ENCODE peak calls at places on chromosome 15, in nine cellular contexts. O is Caco-2; R is CD8-positive, alpha-beta T cell; Y is brain microvascular endothelial cell; P is A549; J is dorsolateral prefrontal cortex; V is tibial artery; W is OCI-LY7; F is GM06990. U is an unnamed sample.

GRCh38 chr15:28959326-28959725 is 73.6 kb downstream of the APBA2 start:
- DNase-seq in O (no peak), R (no peak), Y (no peak), P (no peak), J (no peak), V (no peak), W (no peak), F (no peak), U (no peak)

GRCh38 chr15:25136119-25136518 is 181.3 kb downstream of the SNRPN start:
- DNase-seq in O (no peak), R (no peak), Y (peak), P (peak), J (no peak), V (no peak), W (peak), F (no peak), U (peak)

GRCh38 chr15:23890218-23890617 is 203.1 kb upstream of the NDN start:
- DNase-seq in O (no peak), R (no peak), Y (no peak), P (no peak), J (no peak), V (no peak), W (no peak), F (no peak), U (no peak)

GRCh38 chr15:85805392-85805791 is 10.7 kb upstream of the KLHL25 start:
- DNase-seq in O (no peak), R (no peak), Y (no peak), P (no peak), J (no peak), V (no peak), W (no peak), F (no peak), U (no peak)

GRCh38 chr15:71362987-71363968 is 248.0 kb downstream of the THSD4 start:
- DNase-seq in O (no peak), R (no peak), Y (no peak), P (no peak), J (no peak), V (no peak), W (no peak), F (no peak), U (no peak)

GRCh38 chr15:77457619-77458265 is 37.1 kb downstream of the HMG20A start:
- DNase-seq in O (no peak), R (no peak), Y (peak), P (no peak), J (no peak), V (no peak), W (peak), F (no peak), U (peak)

GRCh38 chr15:93861413-93861812 is 369.9 kb upstream of the MCTP2 start:
- DNase-seq in O (no peak), R (no peak), Y (peak), P (no peak), J (no peak), V (no peak), W (no peak), F (no peak), U (peak)

GRCh38 chr15:66701422-66702034 is 508 bp upstream of the SMAD6 start:
- DNase-seq in O (peak), R (peak), Y (peak), P (peak), J (no peak), V (peak), W (no peak), F (peak), U (no peak)

GRCh38 chr15:40346579-40347558 is 4.0 kb upstream of the PHGR1 start:
- DNase-seq in O (peak), R (no peak), Y (no peak), P (no peak), J (no peak), V (no peak), W (no peak), F (no peak), U (no peak)

GRCh38 chr15:66891776-66892175 is 173.6 kb upstream of the SMAD3 start:
- DNase-seq in O (no peak), R (no peak), Y (no peak), P (no peak), J (no peak), V (no peak), W (no peak), F (no peak), U (no peak)

GRCh38 chr15:72934006-72934405 is 118.3 kb upstream of the NEO1 start:
- DNase-seq in O (no peak), R (no peak), Y (no peak), P (no peak), J (no peak), V (no peak), W (no peak), F (no peak), U (no peak)

GRCh38 chr15:54979949-54980348 is 216.8 kb downstream of the RSL24D1 start:
- DNase-seq in O (no peak), R (no peak), Y (no peak), P (no peak), J (no peak), V (no peak), W (no peak), F (no peak), U (no peak)

GRCh38 chr15:59298255-59298856 is 74.3 kb downstream of the MYO1E start:
- DNase-seq in O (no peak), R (no peak), Y (no peak), P (no peak), J (no peak), V (no peak), W (no peak), F (peak), U (no peak)

GRCh38 chr15:97904196-97904572 is 56.3 kb upstream of the ARRDC4 start:
- DNase-seq in O (peak), R (no peak), Y (peak), P (peak), J (peak), V (peak), W (peak), F (no peak), U (peak)

GRCh38 chr15:69538381-69538780 is 85.8 kb downstream of the RPLP1 start:
- DNase-seq in O (no peak), R (no peak), Y (no peak), P (no peak), J (no peak), V (no peak), W (no peak), F (no peak), U (no peak)

GRCh38 chr15:31474059-31474868 is 147.6 kb downstream of the KLF13 start:
- DNase-seq in O (no peak), R (no peak), Y (no peak), P (no peak), J (no peak), V (no peak), W (no peak), F (no peak), U (no peak)

GRCh38 chr15:88255496-88256171 is 905 bp downstream of the NTRK3 start:
- DNase-seq in O (no peak), R (no peak), Y (peak), P (peak), J (peak), V (peak), W (no peak), F (no peak), U (peak)

GRCh38 chr15:50425219-50425618 is 1.0 kb downstream of the USP8 start:
- DNase-seq in O (no peak), R (no peak), Y (no peak), P (no peak), J (no peak), V (no peak), W (no peak), F (no peak), U (peak)

GRCh38 chr15:76309561-76310330 is 1.5 kb downstream of the ETFA start:
- DNase-seq in O (no peak), R (no peak), Y (no peak), P (no peak), J (no peak), V (no peak), W (no peak), F (no peak), U (peak)
- H3K4me3 ChIP-seq in O (peak), R (peak), Y (peak), P (peak), J (no peak), V (peak), W (peak), F (peak), U (peak)

GRCh38 chr15:90214553-90215205 is 13.5 kb downstream of the SEMA4B start:
- DNase-seq in O (no peak), R (no peak), Y (no peak), P (peak), J (no peak), V (no peak), W (no peak), F (no peak), U (no peak)
- TF ChIP-seq CTCF in O (peak), R (no peak), Y (peak), P (peak), J (no peak), V (no peak), W (no peak), F (peak), U (peak)

GRCh38 chr15:79680721-79681120 is 216.1 kb downstream of the MTHFS start:
- DNase-seq in O (no peak), R (no peak), Y (peak), P (peak), J (no peak), V (no peak), W (no peak), F (no peak), U (peak)

GRCh38 chr15:79682285-79682684 is 214.5 kb downstream of the MTHFS start:
- DNase-seq in O (no peak), R (no peak), Y (peak), P (peak), J (no peak), V (no peak), W (no peak), F (no peak), U (peak)

GRCh38 chr15:79678032-79678701 is 218.6 kb downstream of the MTHFS start:
- DNase-seq in O (no peak), R (no peak), Y (no peak), P (no peak), J (no peak), V (no peak), W (no peak), F (no peak), U (no peak)

GRCh38 chr15:79682851-79683288 is 213.9 kb downstream of the MTHFS start:
- DNase-seq in O (no peak), R (no peak), Y (peak), P (peak), J (no peak), V (no peak), W (no peak), F (no peak), U (peak)
- H3K4me3 ChIP-seq in O (no peak), R (no peak), Y (peak), P (peak), J (no peak), V (no peak), W (no peak), F (no peak), U (no peak)

GRCh38 chr15:74937602-74938371 is at the start of gene COX5A:
- DNase-seq in O (peak), R (peak), Y (peak), P (peak), J (peak), V (peak), W (peak), F (peak), U (peak)
- TF ChIP-seq CTCF in O (no peak), R (no peak), Y (no peak), P (no peak), J (peak), V (peak), W (no peak), F (no peak), U (no peak)

GRCh38 chr15:74132681-74133070 is 2.3 kb downstream of the ISLR2 start:
- DNase-seq in O (no peak), R (no peak), Y (no peak), P (no peak), J (no peak), V (no peak), W (no peak), F (peak), U (no peak)
- H3K4me3 ChIP-seq in O (no peak), R (no peak), Y (no peak), P (no peak), J (no peak), V (no peak), W (no peak), F (no peak), U (no peak)